ENCODE peak calls at places on chromosomes 4 and X, in five cellular contexts. S is H1, H is K562, F is A549, Q is HepG2. B is an unnamed sample.

GRCh38 chrX:147894332-147894870 is 17.3 kb upstream of the FMR1 start:
- DNase-seq in H (no peak), S (no peak), F (no peak), Q (no peak), B (no peak)

GRCh38 chrX:20947411-20947912 is 426.8 kb upstream of the CNKSR2 start:
- DNase-seq in F (no peak), H (no peak), Q (no peak), S (no peak), B (no peak)

GRCh38 chr4:37244583-37245390 is at the start of gene NWD2:
- DNase-seq in H (no peak), Q (no peak), S (no peak), F (no peak), B (no peak)

GRCh38 chrX:153925739-153926593 is at the start of gene ARHGAP4:
- DNase-seq in H (peak; percentile 76), Q (no peak), F (no peak), S (no peak), B (no peak)

GRCh38 chrX:69815519-69815918 is 199.6 kb downstream of the EDA start:
- DNase-seq in S (no peak), Q (no peak), F (no peak), H (no peak), B (no peak)

GRCh38 chr4:82419451-82419850 is 10.8 kb downstream of the HNRNPDL start:
- DNase-seq in F (no peak), H (no peak), Q (no peak), S (no peak), B (no peak)

GRCh38 chr4:3512719-3513118 is 19.5 kb downstream of the LRPAP1 start:
- DNase-seq in S (no peak), F (no peak), Q (no peak), H (no peak), B (no peak)

GRCh38 chr4:2767046-2767704 is 11.0 kb upstream of the TNIP2 start:
- DNase-seq in S (no peak), H (no peak), Q (no peak), F (no peak), B (no peak)

GRCh38 chrX:47568656-47569295 is 7.8 kb downstream of the ARAF start:
- DNase-seq in Q (peak; percentile 16), H (peak; percentile 57), S (no peak), F (peak; percentile 29), B (no peak)

GRCh38 chrX:132948648-132949260 is 9.7 kb downstream of the HS6ST2 start:
- DNase-seq in Q (no peak), H (peak; percentile 18), F (no peak), S (no peak), B (no peak)

GRCh38 chr4:66921433-66921832 is 623.9 kb downstream of the CENPC start:
- DNase-seq in Q (no peak), H (no peak), S (no peak), F (no peak), B (no peak)

GRCh38 chr4:47566975-47567374 is 81.9 kb downstream of the ATP10D start:
- DNase-seq in F (no peak), Q (no peak), S (no peak), H (no peak), B (no peak)

GRCh38 chr4:77169496-77169895 is 12.5 kb downstream of the CCNG2 start:
- DNase-seq in H (no peak), S (no peak), F (no peak), Q (no peak), B (no peak)

GRCh38 chr4:53015681-53016080 is 153.6 kb downstream of the RASL11B start:
- DNase-seq in S (peak; percentile 3), F (no peak), Q (peak; percentile 66), H (peak; percentile 55), B (no peak)

GRCh38 chr4:13944095-13944501 is 316.6 kb upstream of the BOD1L1 start:
- DNase-seq in F (no peak), H (no peak), S (no peak), Q (no peak), B (no peak)

GRCh38 chrX:146755214-146755613 is 54.4 kb upstream of the CXorf51B start:
- DNase-seq in Q (no peak), S (no peak), F (no peak), H (no peak), B (no peak)

GRCh38 chr4:40152642-40153041 is 44.2 kb upstream of the RHOH start:
- DNase-seq in S (no peak), H (no peak), Q (no peak), F (no peak), B (no peak)

GRCh38 chr4:123955167-123955824 is 558.7 kb downstream of the SPRY1 start:
- DNase-seq in S (no peak), Q (no peak), H (no peak), F (no peak), B (no peak)

GRCh38 chrX:110373310-110373709 is 14.7 kb downstream of the RTL9 start:
- DNase-seq in H (peak; percentile 72), F (no peak), S (no peak), Q (no peak), B (no peak)

GRCh38 chrX:56792270-56793111 is 63.4 kb downstream of the NBDY start:
- DNase-seq in F (no peak), Q (no peak), H (no peak), S (no peak), B (no peak)

GRCh38 chrX:120727503-120727902 is 97.6 kb upstream of the C1GALT1C1 start:
- DNase-seq in S (no peak), Q (no peak), F (no peak), H (no peak), B (no peak)

GRCh38 chr4:125594203-125594602 is 279.4 kb downstream of the FAT4 start:
- DNase-seq in S (no peak), F (no peak), Q (no peak), H (no peak), B (no peak)

GRCh38 chr4:121824171-121824527 is 466 bp upstream of the CCNA2 start:
- DNase-seq in F (no peak), S (no peak), Q (no peak), H (no peak), B (no peak)

GRCh38 chr4:37953620-37954325 is 6.4 kb upstream of the PTTG2 start:
- DNase-seq in F (no peak), Q (peak; percentile 18), H (peak; percentile 14), S (no peak), B (no peak)

GRCh38 chrX:87518504-87518903 is 902 bp downstream of the KLHL4 start:
- DNase-seq in F (no peak), S (no peak), Q (no peak), H (peak; percentile 3), B (no peak)

GRCh38 chr4:2271279-2272025 is 9.5 kb upstream of the MXD4 start:
- DNase-seq in H (no peak), Q (no peak), F (no peak), S (no peak), B (no peak)

GRCh38 chrX:154051210-154051810 is 31.6 kb upstream of the IRAK1 start:
- DNase-seq in F (peak; percentile 52), H (peak; percentile 78), Q (peak; percentile 45), S (no peak), B (no peak)

GRCh38 chr4:37748546-37748945 is 62.4 kb upstream of the RELL1 start:
- DNase-seq in F (no peak), Q (no peak), H (no peak), S (no peak), B (no peak)

GRCh38 chrX:46125139-46125538 is 420.1 kb downstream of the ZNF674 start:
- DNase-seq in Q (no peak), H (no peak), F (no peak), S (no peak), B (no peak)

GRCh38 chr4:183241322-183241640 is 78.8 kb downstream of the CLDN22 start:
- DNase-seq in Q (no peak), H (peak; percentile 75), S (no peak), F (no peak), B (no peak)

GRCh38 chr4:25457053-25457715 is 80.1 kb downstream of the ANAPC4 start:
- DNase-seq in S (no peak), H (no peak), F (no peak), Q (no peak), B (no peak)

GRCh38 chr4:15870079-15870478 is 68.5 kb downstream of the FGFBP1 start:
- DNase-seq in F (no peak), H (peak; percentile 10), Q (no peak), S (no peak), B (no peak)

GRCh38 chrX:124475358-124475757 is 129.0 kb downstream of the SH2D1A start:
- DNase-seq in F (no peak), H (no peak), S (no peak), Q (no peak), B (no peak)

DNA sequence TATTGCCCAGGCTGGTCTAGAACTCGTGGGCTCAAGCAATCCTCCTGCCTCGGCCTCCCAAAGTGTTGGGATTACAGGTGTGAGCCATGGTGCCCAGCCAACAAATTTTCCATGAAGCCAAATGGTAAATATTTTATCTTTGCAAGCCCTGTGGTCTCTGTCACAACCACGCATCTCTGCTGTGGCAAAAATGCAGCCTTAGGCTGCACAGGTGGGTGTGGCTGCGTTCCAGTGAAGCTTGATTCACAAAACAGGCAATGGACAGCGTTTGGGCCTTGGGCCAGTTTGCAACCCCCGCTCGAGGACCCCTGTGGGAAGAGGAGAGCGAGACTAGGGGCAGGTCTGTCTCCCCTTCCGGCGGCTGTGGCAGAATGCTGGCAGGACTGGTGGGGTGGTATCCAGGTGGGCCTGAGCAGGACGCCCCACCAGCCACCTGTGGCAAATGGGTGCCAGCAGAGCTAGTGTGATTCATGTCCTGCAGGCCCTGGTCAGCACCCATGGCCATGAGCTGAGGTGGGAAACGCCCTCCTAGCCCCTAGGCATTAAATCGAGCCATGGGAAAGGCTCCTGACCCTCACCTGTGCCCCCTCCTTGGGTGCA is 19.7 kb downstream of the HTRA3 start:
- DNase-seq in S (no peak), F (no peak), Q (no peak), H (no peak), B (no peak)
- TF ChIP-seq KDM1A in S (no peak), F (no peak), Q (no peak), H (no peak), B (no peak)

DNA sequence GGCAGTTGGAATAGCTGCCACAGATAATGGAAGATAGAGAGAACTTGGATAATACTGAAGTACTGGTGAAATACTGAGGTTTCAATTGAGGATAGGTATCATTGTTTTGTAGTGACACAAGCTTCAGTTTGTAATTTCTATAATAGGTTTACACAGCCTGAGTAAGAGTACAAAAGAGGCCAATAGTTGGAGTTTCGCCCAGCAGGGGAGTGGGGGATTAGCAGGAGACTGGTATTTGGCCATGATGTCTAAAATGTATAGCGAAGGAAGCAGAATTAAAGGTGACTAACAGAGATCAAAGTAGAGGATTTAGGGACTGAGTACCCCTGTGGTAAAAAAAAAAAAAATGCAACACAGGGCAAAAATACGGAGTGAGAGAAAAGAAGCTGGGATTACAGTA is 129.5 kb downstream of the KCTD8 start:
- DNase-seq in H (no peak), F (no peak), S (no peak), Q (no peak), B (no peak)
- TF ChIP-seq KDM1A in H (no peak), F (no peak), S (no peak), Q (no peak), B (no peak)

DNA sequence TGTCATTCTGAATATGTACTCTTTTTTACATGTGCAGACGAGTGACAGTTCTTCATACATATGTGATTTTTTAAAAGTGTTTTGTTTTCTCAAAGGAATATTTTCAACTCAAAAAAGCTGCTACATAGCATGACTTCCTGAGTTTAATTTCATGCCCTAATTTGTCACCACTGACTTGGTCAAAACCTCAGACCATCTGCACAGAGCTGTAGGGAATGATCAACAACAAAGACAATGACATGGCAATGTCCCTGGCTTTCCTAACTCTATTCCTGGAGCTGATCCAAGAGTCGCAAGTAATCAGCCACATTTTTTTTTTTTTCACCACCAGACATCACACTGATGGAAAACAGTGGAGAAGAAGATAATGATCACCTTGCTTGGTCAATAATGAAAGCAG is 97.7 kb downstream of the TMA16 start:
- DNase-seq in S (no peak), Q (no peak), H (no peak), F (no peak), B (no peak)
- TF ChIP-seq KDM1A in S (no peak), Q (no peak), H (no peak), F (no peak), B (no peak)

GRCh38 chr4:576991-577498 is 950 bp upstream of the TMEM271 start:
- DNase-seq in H (no peak), S (no peak), Q (no peak), F (no peak), B (no peak)
- TF ChIP-seq KDM1A in H (no peak), S (no peak), Q (no peak), F (no peak), B (no peak)